ENCODE peak calls at places on chromosomes 5 and 9, in four cellular contexts. X, C, J and E are unnamed samples.

GRCh38 chr9:31582071-31582470 is 802.4 kb upstream of the ACO1 start:
- DNase-seq in X (no peak), C (no peak), J (no peak), E (no peak)

GRCh38 chr9:106716820-106717219 is 146.1 kb upstream of the ZNF462 start:
- DNase-seq in J (no peak), C (no peak), X (no peak), E (no peak)

GRCh38 chr9:134678671-134679443 is 37.3 kb downstream of the COL5A1 start:
- DNase-seq in C (no peak), J (no peak), X (no peak), E (no peak)

GRCh38 chr5:957730-958485 is 50.7 kb upstream of the NKD2 start:
- DNase-seq in C (peak), X (no peak), J (no peak), E (no peak)

GRCh38 chr9:108883085-108883484 is 21.0 kb downstream of the ACTL7A start:
- DNase-seq in X (no peak), J (no peak), C (no peak), E (no peak)

GRCh38 chr5:67725591-67725990 is 490.0 kb upstream of the PIK3R1 start:
- DNase-seq in J (no peak), C (no peak), X (no peak), E (no peak)

GRCh38 chr5:158967566-158967965 is 132.2 kb downstream of the EBF1 start:
- DNase-seq in C (no peak), J (no peak), X (no peak), E (no peak)

GRCh38 chr9:81578606-81579005 is 110.7 kb downstream of the TLE1 start:
- DNase-seq in J (no peak), X (no peak), C (no peak), E (no peak)

GRCh38 chr9:133485531-133486260 is 6.8 kb upstream of the SLC2A6 start:
- DNase-seq in J (peak), C (no peak), X (no peak), E (no peak)

GRCh38 chr9:79145442-79145841 is 426.3 kb upstream of the TLE4 start:
- DNase-seq in J (no peak), C (no peak), X (no peak), E (no peak)

GRCh38 chr5:124007675-124008398 is 495.9 kb downstream of the CSNK1G3 start:
- DNase-seq in C (no peak), J (no peak), X (no peak), E (no peak)

GRCh38 chr9:116155700-116156045 is 2.1 kb downstream of the PAPPA start:
- DNase-seq in X (no peak), C (peak), J (no peak), E (no peak)

GRCh38 chr5:38724301-38725030 is 121.3 kb upstream of the OSMR start:
- DNase-seq in X (no peak), J (no peak), C (no peak), E (no peak)

GRCh38 chr9:138010274-138010800 is 132.8 kb downstream of the CACNA1B start:
- DNase-seq in C (no peak), J (peak), X (no peak), E (no peak)

GRCh38 chr5:78360674-78361225 is 333 bp downstream of the SCAMP1 start:
- DNase-seq in X (no peak), C (peak), J (peak), E (no peak)

GRCh38 chr9:128389395-128390149 is 18.4 kb downstream of the URM1 start:
- DNase-seq in C (no peak), X (peak), J (no peak), E (no peak)

GRCh38 chr5:1268666-1269065 is 26.2 kb downstream of the TERT start:
- DNase-seq in X (no peak), C (no peak), J (no peak), E (no peak)

GRCh38 chr5:147688965-147689364 is 93.6 kb downstream of the JAKMIP2 start:
- DNase-seq in X (no peak), C (no peak), J (no peak), E (no peak)

DNA sequence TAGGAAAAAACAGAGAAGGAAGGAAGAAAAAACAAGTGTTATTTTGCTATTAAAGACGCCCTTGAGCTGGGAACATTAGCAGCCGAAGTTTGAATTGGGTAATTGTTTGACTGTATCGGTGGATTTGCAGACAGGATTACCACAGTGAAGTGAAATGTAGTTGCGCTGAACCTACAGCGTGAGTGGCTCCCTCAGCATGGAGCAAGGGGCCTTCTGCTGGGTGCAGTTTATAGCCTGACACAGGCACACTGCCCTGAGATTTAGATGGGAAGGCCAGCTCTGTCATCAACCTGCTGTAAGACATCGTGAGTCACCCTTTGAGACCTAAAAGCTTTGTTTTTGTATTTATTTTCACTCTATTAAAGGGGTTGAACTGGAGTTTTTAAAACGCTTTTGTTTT is 136.2 kb downstream of the ASTN2 start:
- DNase-seq in J (no peak), X (no peak), C (peak), E (no peak)
- TF ChIP-seq TEAD4 in J (no peak), X (no peak), C (no peak), E (no peak)

DNA sequence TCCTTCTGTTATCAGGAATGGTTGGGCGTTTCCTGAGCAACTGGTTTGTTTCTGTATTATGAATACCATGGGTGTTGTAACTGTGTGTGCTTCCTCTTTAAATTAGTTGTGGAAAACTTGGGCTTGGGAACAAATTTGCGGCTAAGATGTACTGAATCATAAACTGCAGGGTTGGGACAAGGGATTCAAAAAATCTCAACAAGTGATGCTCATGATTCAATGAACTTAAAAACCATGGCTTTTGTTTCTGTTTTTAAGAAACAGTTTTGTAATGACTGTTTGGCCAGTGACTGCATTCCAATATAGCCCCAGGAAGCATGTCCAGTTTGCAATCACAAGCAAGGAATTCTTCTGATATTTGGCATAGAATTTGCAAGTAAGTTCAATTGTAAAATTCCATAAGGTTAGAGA is 657.5 kb upstream of the WWC1 start:
- DNase-seq in J (no peak), X (no peak), C (no peak), E (no peak)
- TF ChIP-seq TEAD4 in J (no peak), X (no peak), C (no peak), E (no peak)

DNA sequence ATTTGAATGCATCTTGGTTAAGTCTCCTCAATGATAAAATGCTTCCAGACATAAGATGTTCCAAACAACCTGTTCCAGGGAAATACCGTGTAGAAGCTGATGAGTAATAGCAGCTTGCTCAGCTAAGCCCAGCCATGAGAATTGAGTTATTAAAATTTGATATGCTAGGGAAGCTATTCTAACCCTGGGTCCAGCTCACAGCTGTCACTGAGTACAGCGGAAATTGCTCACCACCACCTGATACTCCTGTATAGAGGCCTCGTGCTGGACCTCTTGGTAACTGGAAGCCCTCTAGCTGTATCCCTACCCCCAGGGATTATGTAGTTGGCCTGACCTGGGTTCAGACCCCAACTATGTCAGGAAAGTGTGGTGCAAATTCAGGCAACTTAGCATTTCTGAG is 521.3 kb upstream of the TRPC7 start:
- DNase-seq in X (no peak), C (no peak), J (no peak), E (no peak)
- TF ChIP-seq TEAD4 in X (no peak), C (no peak), J (no peak), E (no peak)

GRCh38 chr5:115321309-115321708 is 24.9 kb upstream of the CCDC112 start:
- DNase-seq in X (no peak), J (no peak), C (no peak), E (no peak)
- TF ChIP-seq TEAD4 in X (no peak), J (no peak), C (no peak), E (no peak)

DNA sequence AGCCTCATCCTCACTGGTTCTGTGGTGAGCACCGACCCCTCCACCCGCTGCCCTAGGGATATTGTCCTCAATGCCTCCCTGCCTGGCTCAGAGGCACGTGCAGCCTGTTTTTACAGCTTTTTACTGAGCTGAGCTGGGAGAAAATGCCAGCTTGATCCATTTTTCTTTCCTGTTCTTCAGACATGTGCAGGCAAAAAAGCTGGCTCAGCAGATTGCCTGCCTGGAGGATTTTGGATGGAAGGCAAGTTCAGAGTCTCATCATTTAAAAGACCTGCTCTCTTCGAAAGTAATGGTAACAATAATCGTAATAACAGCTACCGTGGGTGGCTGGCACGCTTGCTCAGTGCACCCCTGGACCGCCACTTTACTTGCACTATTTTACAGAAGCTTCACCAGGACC is 135.0 kb upstream of the SMIM23 start:
- DNase-seq in J (no peak), X (no peak), C (no peak), E (no peak)
- TF ChIP-seq TEAD4 in J (no peak), X (no peak), C (no peak), E (no peak)